ENCODE peak calls at places on chromosomes 6 and 20, in six cellular contexts. E is CD8-positive, alpha-beta T cell; P is mammary epithelial cell; A is A549; R is IMR-90; H is neural progenitor cell. T is an unnamed sample.

GRCh38 chr20:3173582-3174441 is 463 bp upstream of the LZTS3 start:
- DNase-seq in E (peak), P (peak), A (peak), R (peak), H (peak), T (peak)

GRCh38 chr6:85044336-85044735 is 279.9 kb upstream of the TBX18 start:
- DNase-seq in E (no peak), P (no peak), A (no peak), R (no peak), H (no peak), T (peak)

GRCh38 chr6:44712353-44713147 is 325.0 kb downstream of the CDC5L start:
- DNase-seq in E (no peak), P (no peak), A (no peak), R (no peak), H (no peak), T (no peak)

GRCh38 chr20:52118696-52119095 is 72.9 kb downstream of the ZFP64 start:
- DNase-seq in E (no peak), P (no peak), A (no peak), R (no peak), H (no peak), T (no peak)

GRCh38 chr6:89140347-89141159 is 5.3 kb upstream of the PM20D2 start:
- DNase-seq in E (no peak), P (peak), A (no peak), R (peak), H (no peak), T (no peak)

GRCh38 chr6:151284431-151285060 is 44.8 kb downstream of the AKAP12 start:
- DNase-seq in E (no peak), P (no peak), A (no peak), R (no peak), H (no peak), T (no peak)

GRCh38 chr6:14817068-14817467 is 428.8 kb upstream of the JARID2 start:
- DNase-seq in E (no peak), P (no peak), A (no peak), R (no peak), H (no peak), T (no peak)

GRCh38 chr6:75600694-75601265 is 900 bp upstream of the SENP6 start:
- DNase-seq in E (no peak), P (peak), A (no peak), R (no peak), H (no peak), T (no peak)

GRCh38 chr6:26031595-26032386 is 55.4 kb upstream of the HFE start:
- DNase-seq in E (peak), P (peak), A (peak), R (peak), H (peak), T (peak)

GRCh38 chr6:108406943-108407342 is 112.1 kb downstream of the AFG1L start:
- DNase-seq in E (no peak), P (no peak), A (no peak), R (no peak), H (no peak), T (no peak)

GRCh38 chr6:123965894-123966293 is 162.2 kb downstream of the NKAIN2 start:
- DNase-seq in E (no peak), P (peak), A (no peak), R (peak), H (peak), T (peak)

GRCh38 chr6:47041741-47042140 is 391 bp downstream of the ADGRF1 start:
- DNase-seq in E (no peak), P (peak), A (no peak), R (no peak), H (peak), T (no peak)

GRCh38 chr6:138560130-138560850 is 61.0 kb upstream of the NHSL1 start:
- DNase-seq in E (no peak), P (no peak), A (no peak), R (no peak), H (no peak), T (no peak)
- H3K4me3 ChIP-seq in E (no peak), P (no peak), A (no peak), R (no peak), H (no peak), T (no peak)

DNA sequence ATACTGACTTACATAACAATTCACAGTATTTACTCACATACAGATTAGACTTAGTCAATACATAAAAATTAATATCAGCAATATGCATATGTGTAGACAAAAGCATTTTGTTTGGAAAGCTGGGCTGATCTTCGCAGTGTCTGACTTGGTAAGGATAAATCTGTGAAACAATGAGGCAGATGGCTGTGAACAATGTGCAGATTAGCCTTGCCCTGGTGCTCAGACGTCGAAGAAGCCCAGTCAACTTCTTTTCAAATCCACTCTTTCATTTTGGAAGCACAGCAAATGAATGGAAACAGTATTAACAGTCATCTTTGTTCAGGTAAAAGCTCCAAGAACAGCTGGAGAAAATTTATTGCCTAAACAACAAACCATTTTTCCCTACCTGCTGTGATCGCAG is 116.7 kb downstream of the DST start:
- DNase-seq in E (no peak), P (no peak), A (no peak), R (no peak), H (peak), T (no peak)
- H3K4me3 ChIP-seq in E (no peak), P (no peak), A (no peak), R (no peak), H (no peak), T (no peak)

DNA sequence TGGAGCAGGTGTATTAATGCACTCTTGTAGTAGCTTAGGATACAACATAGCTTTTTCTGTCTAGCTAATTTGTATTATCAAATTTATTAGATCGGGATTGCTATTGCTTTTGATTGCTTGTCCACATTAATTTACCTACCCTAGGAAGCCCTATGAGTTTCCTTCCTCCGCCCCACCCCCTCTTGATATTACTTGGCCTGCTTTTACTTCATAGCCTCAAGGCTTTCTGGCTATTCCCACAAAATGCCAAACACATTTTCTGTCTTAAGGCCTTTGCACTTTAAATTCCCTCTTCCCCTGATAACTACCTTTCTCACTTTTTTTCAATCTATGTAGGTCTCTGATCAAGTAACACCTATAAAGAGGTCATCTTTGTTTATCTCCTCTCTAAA is 99.1 kb upstream of the PRSS16 start:
- DNase-seq in E (no peak), P (no peak), A (no peak), R (no peak), H (no peak), T (no peak)
- H3K4me3 ChIP-seq in E (no peak), P (no peak), A (no peak), R (no peak), H (peak), T (no peak)

GRCh38 chr20:1324598-1325172 is 4.3 kb downstream of the SDCBP2 start:
- DNase-seq in E (peak), P (no peak), A (peak), R (peak), H (no peak), T (peak)

GRCh38 chr20:1325173-1326030 is 3.5 kb downstream of the SDCBP2 start:
- DNase-seq in E (peak), P (peak), A (peak), R (peak), H (peak), T (peak)

GRCh38 chr20:1322511-1323245 is 6.3 kb downstream of the SDCBP2 start:
- DNase-seq in E (no peak), P (peak), A (no peak), R (peak), H (no peak), T (peak)

GRCh38 chr20:1323256-1323655 is 5.7 kb downstream of the SDCBP2 start:
- DNase-seq in E (no peak), P (no peak), A (no peak), R (no peak), H (no peak), T (no peak)

DNA sequence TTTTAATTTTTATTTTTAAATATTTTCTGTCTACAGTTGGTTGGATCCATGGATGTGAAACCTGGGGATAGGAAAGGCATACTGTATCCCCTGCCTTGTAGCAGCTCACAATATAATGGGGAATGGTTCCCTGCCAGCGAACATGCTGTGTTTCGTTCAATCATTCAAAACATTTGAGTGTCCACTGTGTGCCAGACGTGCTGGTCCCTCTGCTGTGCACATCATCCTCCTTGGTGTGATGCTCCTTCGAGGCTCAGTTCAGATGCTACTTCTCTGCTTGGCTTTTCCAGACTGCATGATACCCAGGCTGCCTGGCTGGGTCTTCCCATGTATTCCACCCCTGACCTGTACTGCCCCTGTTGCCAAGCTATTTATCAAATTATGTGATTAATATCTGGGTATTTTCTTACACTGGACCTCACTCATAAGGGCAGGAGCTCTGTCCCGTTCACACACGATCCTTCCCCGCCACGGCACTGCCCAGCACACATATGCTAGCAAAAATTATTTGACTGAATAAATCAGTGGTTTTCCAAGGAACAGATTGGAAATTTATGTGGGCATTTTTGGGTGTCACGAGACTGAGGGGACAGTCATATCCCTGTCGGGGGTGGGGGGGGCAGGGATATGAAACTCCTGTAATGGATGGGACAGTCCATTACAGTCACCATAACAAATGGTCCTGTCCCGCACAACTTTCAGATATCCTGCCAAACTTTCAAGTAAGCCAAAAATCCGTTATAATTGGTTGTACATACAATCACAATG is 4.9 kb downstream of the SDCBP2 start:
- DNase-seq in E (no peak), P (no peak), A (no peak), R (no peak), H (no peak), T (no peak)
- H3K4me3 ChIP-seq in E (no peak), P (no peak), A (no peak), R (no peak), H (no peak), T (no peak)